ENCODE peak calls at places on chromosome 14, in eight cellular contexts. J is ecto neural progenitor cell, Y is right lobe of liver, I is activated T-cell treated with anti-CD3 and anti-CD28 coated beads for 4 hours, G is NCI-H1092, P is lung microvascular endothelial cell, C is mucosa of gallbladder, Q is RWPE1. M is an unnamed sample.

GRCh38 chr14:93944348-93945069 is 17.4 kb downstream of the FAM181A start:
- DNase-seq in J (no peak), Y (no peak), I (no peak), G (no peak), P (no peak), C (no peak), Q (no peak), M (no peak)

GRCh38 chr14:34732802-34733201 is 18.4 kb upstream of the CFL2 start:
- DNase-seq in J (no peak), Y (no peak), I (no peak), G (no peak), P (no peak), C (no peak), Q (no peak), M (no peak)

GRCh38 chr14:105116451-105117256 is 51.4 kb upstream of the GPR132 start:
- DNase-seq in J (no peak), Y (no peak), I (no peak), G (no peak), P (no peak), C (no peak), Q (no peak), M (no peak)

GRCh38 chr14:52545584-52546317 is 6.6 kb downstream of the TXNDC16 start:
- DNase-seq in J (no peak), Y (no peak), I (no peak), G (no peak), P (no peak), C (no peak), Q (no peak), M (no peak)

GRCh38 chr14:91754819-91755218 is 22.9 kb upstream of the CATSPERB start:
- DNase-seq in J (no peak), Y (no peak), I (no peak), G (peak), P (peak), C (peak), Q (no peak), M (no peak)

GRCh38 chr14:67187826-67188225 is 1.4 kb upstream of the GARIN2 start:
- DNase-seq in J (no peak), Y (no peak), I (no peak), G (no peak), P (no peak), C (peak), Q (peak), M (no peak)

GRCh38 chr14:24258119-24258518 is 4.9 kb downstream of the TGM1 start:
- DNase-seq in J (no peak), Y (no peak), I (no peak), G (no peak), P (no peak), C (no peak), Q (no peak), M (peak)

GRCh38 chr14:72701610-72702009 is 192.3 kb downstream of the DPF3 start:
- DNase-seq in J (no peak), Y (no peak), I (no peak), G (no peak), P (no peak), C (no peak), Q (no peak), M (no peak)

GRCh38 chr14:24067133-24068082 is 4.0 kb upstream of the CPNE6 start:
- DNase-seq in J (no peak), Y (peak), I (no peak), G (no peak), P (no peak), C (no peak), Q (no peak), M (no peak)

GRCh38 chr14:31194095-31194494 is 13.5 kb downstream of the HECTD1 start:
- DNase-seq in J (no peak), Y (no peak), I (no peak), G (no peak), P (no peak), C (no peak), Q (no peak), M (no peak)

GRCh38 chr14:69921052-69921451 is 41.8 kb downstream of the SMOC1 start:
- DNase-seq in J (no peak), Y (no peak), I (no peak), G (no peak), P (no peak), C (no peak), Q (no peak), M (no peak)

M was measured in lower lobe of right lung.